ENCODE peak calls at places on chromosomes 7 and 10, in five cellular contexts. One of them, this sample, is unnamed.

GRCh38 chr10:98403812-98404504 is 11.0 kb downstream of the PYROXD2 start:
- DNase-seq in mucosa of descending colon: no peak
- DNase-seq in cardiac muscle cell: no peak
- DNase-seq in astrocyte: peak; percentile 36
- DNase-seq in HFF-Myc: no peak
- DNase-seq in this sample: no peak

GRCh38 chr7:156827587-156828203 is 65.3 kb downstream of the LMBR1 start:
- DNase-seq in mucosa of descending colon: no peak
- DNase-seq in cardiac muscle cell: peak; percentile 32
- DNase-seq in astrocyte: no peak
- DNase-seq in HFF-Myc: no peak
- DNase-seq in this sample: no peak

GRCh38 chr7:101814081-101814995 is 3.1 kb upstream of the CUX1 start:
- DNase-seq in mucosa of descending colon: peak; percentile 69
- DNase-seq in cardiac muscle cell: peak; percentile 86
- DNase-seq in astrocyte: no peak
- DNase-seq in HFF-Myc: no peak
- DNase-seq in this sample: no peak

GRCh38 chr10:87721781-87722180 is 62.1 kb downstream of the PAPSS2 start:
- DNase-seq in mucosa of descending colon: no peak
- DNase-seq in cardiac muscle cell: no peak
- DNase-seq in astrocyte: no peak
- DNase-seq in HFF-Myc: no peak
- DNase-seq in this sample: no peak

GRCh38 chr10:71613303-71613777 is 106.2 kb downstream of the C10orf105 start:
- DNase-seq in mucosa of descending colon: peak; percentile 82
- DNase-seq in cardiac muscle cell: no peak
- DNase-seq in astrocyte: no peak
- DNase-seq in HFF-Myc: no peak
- DNase-seq in this sample: no peak

GRCh38 chr10:5963071-5963470 is 14.3 kb downstream of the IL15RA start:
- DNase-seq in mucosa of descending colon: no peak
- DNase-seq in cardiac muscle cell: no peak
- DNase-seq in astrocyte: no peak
- DNase-seq in HFF-Myc: no peak
- DNase-seq in this sample: no peak

GRCh38 chr10:103590060-103590459 is 96.6 kb downstream of the NEURL1 start:
- DNase-seq in mucosa of descending colon: no peak
- DNase-seq in cardiac muscle cell: no peak
- DNase-seq in astrocyte: no peak
- DNase-seq in HFF-Myc: no peak
- DNase-seq in this sample: no peak

GRCh38 chr7:55271069-55271468 is 94.1 kb upstream of the LANCL2 start:
- DNase-seq in mucosa of descending colon: no peak
- DNase-seq in cardiac muscle cell: no peak
- DNase-seq in astrocyte: no peak
- DNase-seq in HFF-Myc: no peak
- DNase-seq in this sample: no peak

GRCh38 chr10:30862486-30862885 is 169.2 kb downstream of the ZNF438 start:
- DNase-seq in mucosa of descending colon: no peak
- DNase-seq in cardiac muscle cell: no peak
- DNase-seq in astrocyte: peak; percentile 76
- DNase-seq in HFF-Myc: no peak
- DNase-seq in this sample: peak; percentile 86

GRCh38 chr7:112616295-112616694 is 135.5 kb downstream of the LSMEM1 start:
- DNase-seq in mucosa of descending colon: no peak
- DNase-seq in cardiac muscle cell: no peak
- DNase-seq in astrocyte: no peak
- DNase-seq in HFF-Myc: no peak
- DNase-seq in this sample: no peak

GRCh38 chr10:87705339-87705738 is 45.7 kb downstream of the PAPSS2 start:
- DNase-seq in mucosa of descending colon: no peak
- DNase-seq in cardiac muscle cell: no peak
- DNase-seq in astrocyte: peak; percentile 57
- DNase-seq in HFF-Myc: no peak
- DNase-seq in this sample: peak; percentile 24

GRCh38 chr7:3682028-3682712 is 381.1 kb downstream of the SDK1 start:
- DNase-seq in mucosa of descending colon: no peak
- DNase-seq in cardiac muscle cell: no peak
- DNase-seq in astrocyte: no peak
- DNase-seq in HFF-Myc: no peak
- DNase-seq in this sample: no peak

GRCh38 chr10:34723746-34724145 is 91.3 kb downstream of the PARD3 start:
- DNase-seq in mucosa of descending colon: peak; percentile 81
- DNase-seq in cardiac muscle cell: peak; percentile 67
- DNase-seq in astrocyte: peak; percentile 42
- DNase-seq in HFF-Myc: no peak
- DNase-seq in this sample: peak; percentile 48

GRCh38 chr10:22369433-22370072 is 24.3 kb downstream of the SPAG6 start:
- DNase-seq in mucosa of descending colon: no peak
- DNase-seq in cardiac muscle cell: no peak
- DNase-seq in astrocyte: no peak
- DNase-seq in HFF-Myc: no peak
- DNase-seq in this sample: no peak

GRCh38 chr10:132444877-132445351 is 47.9 kb downstream of the PWWP2B start:
- DNase-seq in mucosa of descending colon: no peak
- DNase-seq in cardiac muscle cell: no peak
- DNase-seq in astrocyte: no peak
- DNase-seq in HFF-Myc: no peak
- DNase-seq in this sample: no peak

GRCh38 chr10:48780341-48780740 is 95.7 kb downstream of the WDFY4 start:
- DNase-seq in mucosa of descending colon: no peak
- DNase-seq in cardiac muscle cell: no peak
- DNase-seq in astrocyte: no peak
- DNase-seq in HFF-Myc: no peak
- DNase-seq in this sample: no peak

GRCh38 chr7:37336259-37336658 is 112.4 kb downstream of the ELMO1 start:
- DNase-seq in mucosa of descending colon: peak; percentile 21
- DNase-seq in cardiac muscle cell: no peak
- DNase-seq in astrocyte: no peak
- DNase-seq in HFF-Myc: no peak
- DNase-seq in this sample: no peak

GRCh38 chr10:18699849-18700554 is 40.8 kb downstream of the ARL5B start:
- DNase-seq in mucosa of descending colon: no peak
- DNase-seq in cardiac muscle cell: no peak
- DNase-seq in astrocyte: no peak
- DNase-seq in HFF-Myc: no peak
- DNase-seq in this sample: no peak

GRCh38 chr7:81846398-81846797 is 76.6 kb upstream of the HGF start:
- DNase-seq in mucosa of descending colon: peak; percentile 12
- DNase-seq in cardiac muscle cell: no peak
- DNase-seq in astrocyte: peak; percentile 29
- DNase-seq in HFF-Myc: no peak
- DNase-seq in this sample: no peak

GRCh38 chr10:80207768-80208385 is 2.5 kb upstream of the ANXA11 start:
- DNase-seq in mucosa of descending colon: peak; percentile 36
- DNase-seq in cardiac muscle cell: no peak
- DNase-seq in astrocyte: no peak
- DNase-seq in HFF-Myc: no peak
- DNase-seq in this sample: no peak
- H3K4me3 ChIP-seq in mucosa of descending colon: no peak overlapping the region
- H3K4me3 ChIP-seq in cardiac muscle cell: no peak overlapping the region
- H3K4me3 ChIP-seq in astrocyte: peak overlapping the region; percentile 55
- H3K4me3 ChIP-seq in HFF-Myc: peak overlapping the region; percentile 44
- H3K4me3 ChIP-seq in this sample: peak overlapping the region; percentile 48

GRCh38 chr7:139648941-139649425 is 125.5 kb downstream of the CLEC2L start:
- DNase-seq in mucosa of descending colon: no peak
- DNase-seq in cardiac muscle cell: no peak
- DNase-seq in astrocyte: no peak
- DNase-seq in HFF-Myc: no peak
- DNase-seq in this sample: no peak
- H3K4me3 ChIP-seq in mucosa of descending colon: no peak overlapping the region
- H3K4me3 ChIP-seq in cardiac muscle cell: no peak overlapping the region
- H3K4me3 ChIP-seq in astrocyte: no peak overlapping the region
- H3K4me3 ChIP-seq in HFF-Myc: no peak overlapping the region
- H3K4me3 ChIP-seq in this sample: no peak overlapping the region

GRCh38 chr10:51074238-51075028 is at the start of gene PRKG1:
- DNase-seq in mucosa of descending colon: peak; percentile 74
- DNase-seq in cardiac muscle cell: peak; percentile 82
- DNase-seq in astrocyte: peak; percentile 50
- DNase-seq in HFF-Myc: peak; percentile 61
- DNase-seq in this sample: peak; percentile 50

GRCh38 chr10:51073461-51074237 is 638 bp upstream of the PRKG1 start:
- DNase-seq in mucosa of descending colon: peak; percentile 35
- DNase-seq in cardiac muscle cell: peak; percentile 47
- DNase-seq in astrocyte: peak; percentile 5
- DNase-seq in HFF-Myc: no peak
- DNase-seq in this sample: no peak

GRCh38 chr10:51076442-51076841 is 2.2 kb downstream of the PRKG1 start:
- DNase-seq in mucosa of descending colon: no peak
- DNase-seq in cardiac muscle cell: no peak
- DNase-seq in astrocyte: no peak
- DNase-seq in HFF-Myc: no peak
- DNase-seq in this sample: no peak

GRCh38 chr10:51075802-51076201 is 1.5 kb downstream of the PRKG1 start:
- DNase-seq in mucosa of descending colon: no peak
- DNase-seq in cardiac muscle cell: no peak
- DNase-seq in astrocyte: no peak
- DNase-seq in HFF-Myc: no peak
- DNase-seq in this sample: no peak

DNA sequence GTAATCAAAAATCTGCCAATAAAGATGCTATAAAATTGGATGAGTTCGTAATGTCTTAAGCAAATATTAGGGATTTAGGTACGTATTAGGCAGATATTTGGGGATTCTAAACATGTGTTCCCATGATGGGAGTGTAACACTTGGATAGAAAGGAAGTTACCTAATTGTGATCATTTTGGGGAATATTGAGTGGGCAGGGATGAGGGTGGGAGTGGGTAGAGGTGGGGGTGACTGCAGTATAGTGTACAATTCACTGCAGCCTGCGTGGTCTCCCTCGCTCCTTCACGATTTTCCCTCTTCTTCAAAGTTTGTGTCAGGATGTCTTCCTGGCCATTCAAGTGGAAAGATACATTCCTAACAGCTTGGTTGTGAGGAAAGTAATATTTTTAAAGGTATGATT is 1.3 kb upstream of the PRKG1 start:
- DNase-seq in mucosa of descending colon: no peak
- DNase-seq in cardiac muscle cell: no peak
- DNase-seq in astrocyte: no peak
- DNase-seq in HFF-Myc: no peak
- DNase-seq in this sample: no peak
- H3K4me3 ChIP-seq in mucosa of descending colon: no peak overlapping the region
- H3K4me3 ChIP-seq in cardiac muscle cell: no peak overlapping the region
- H3K4me3 ChIP-seq in astrocyte: peak overlapping the region; percentile 84
- H3K4me3 ChIP-seq in HFF-Myc: peak overlapping the region; percentile 81
- H3K4me3 ChIP-seq in this sample: peak overlapping the region; percentile 76

DNA sequence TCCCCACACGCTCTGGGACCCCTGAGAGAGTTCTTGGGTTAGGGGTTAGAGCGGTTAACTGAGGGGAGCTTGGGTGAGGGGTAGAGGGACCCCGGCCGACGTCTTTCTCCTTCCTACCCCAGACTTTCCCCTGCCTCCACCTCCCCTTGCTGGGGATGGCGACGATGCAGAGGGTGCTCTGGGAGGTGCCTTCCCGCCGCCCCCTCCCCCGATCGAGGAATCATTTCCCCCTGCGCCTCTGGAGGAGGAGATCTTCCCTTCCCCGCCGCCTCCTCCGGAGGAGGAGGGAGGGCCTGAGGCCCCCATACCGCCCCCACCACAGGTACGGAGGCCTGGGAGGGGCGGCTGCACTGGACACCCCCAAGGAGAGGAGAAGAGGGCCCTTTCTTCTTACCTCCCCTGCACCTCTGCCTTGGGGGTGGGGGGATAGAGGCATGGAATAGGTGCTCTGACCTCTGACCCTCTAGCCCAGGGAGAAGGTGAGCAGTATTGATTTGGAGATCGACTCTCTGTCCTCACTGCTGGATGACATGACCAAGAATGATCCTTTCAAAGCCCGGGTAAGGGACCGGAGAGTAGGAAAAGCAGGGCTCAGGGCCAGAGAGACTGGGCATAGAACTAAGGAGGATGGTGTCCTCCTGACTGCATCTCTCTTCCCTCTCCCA is 1.1 kb downstream of the ZYX start:
- DNase-seq in mucosa of descending colon: no peak
- DNase-seq in cardiac muscle cell: no peak
- DNase-seq in astrocyte: no peak
- DNase-seq in HFF-Myc: no peak
- DNase-seq in this sample: no peak
- H3K4me3 ChIP-seq in mucosa of descending colon: peak overlapping the region; percentile 77
- H3K4me3 ChIP-seq in cardiac muscle cell: peak overlapping the region; percentile 94
- H3K4me3 ChIP-seq in astrocyte: peak overlapping the region; percentile 91
- H3K4me3 ChIP-seq in HFF-Myc: peak overlapping the region; percentile 96
- H3K4me3 ChIP-seq in this sample: peak overlapping the region; percentile 92

DNA sequence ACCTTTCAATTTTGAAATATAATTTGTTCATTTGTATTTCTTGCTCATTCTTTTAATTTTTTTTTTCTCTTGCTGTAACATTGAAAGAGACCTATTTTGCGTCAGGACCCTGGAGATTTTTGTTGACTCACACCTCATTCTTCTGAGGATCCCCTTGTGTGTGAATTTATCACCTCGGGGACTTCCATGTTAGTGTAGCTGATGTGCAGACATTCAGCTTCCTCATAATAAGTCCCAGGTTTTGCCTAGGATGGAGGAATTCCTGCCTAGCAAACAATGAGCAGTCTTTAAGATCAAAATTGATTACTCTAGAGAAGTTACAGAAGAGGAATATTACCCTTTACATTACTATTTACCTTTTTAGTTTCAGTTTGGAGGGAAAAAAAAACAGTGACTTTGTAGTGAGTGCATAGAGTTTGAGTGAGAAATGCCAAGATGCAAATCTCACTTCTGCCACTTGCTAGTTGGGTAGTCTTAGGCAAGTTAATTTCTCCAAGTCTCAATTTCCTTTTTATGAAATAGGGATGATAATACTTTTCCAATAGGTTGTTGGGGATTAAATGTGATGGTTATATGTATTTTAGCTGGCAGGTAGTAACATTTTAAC is 14.3 kb downstream of the TES start:
- DNase-seq in mucosa of descending colon: no peak
- DNase-seq in cardiac muscle cell: no peak
- DNase-seq in astrocyte: no peak
- DNase-seq in HFF-Myc: no peak
- DNase-seq in this sample: no peak
- H3K4me3 ChIP-seq in mucosa of descending colon: no peak overlapping the region
- H3K4me3 ChIP-seq in cardiac muscle cell: no peak overlapping the region
- H3K4me3 ChIP-seq in astrocyte: peak overlapping the region; percentile 23
- H3K4me3 ChIP-seq in HFF-Myc: no peak overlapping the region
- H3K4me3 ChIP-seq in this sample: no peak overlapping the region

GRCh38 chr10:101814466-101815041 is 3.7 kb downstream of the OGA start:
- DNase-seq in mucosa of descending colon: no peak
- DNase-seq in cardiac muscle cell: no peak
- DNase-seq in astrocyte: peak; percentile 46
- DNase-seq in HFF-Myc: no peak
- DNase-seq in this sample: no peak
- H3K4me3 ChIP-seq in mucosa of descending colon: no peak overlapping the region
- H3K4me3 ChIP-seq in cardiac muscle cell: peak overlapping the region; percentile 81
- H3K4me3 ChIP-seq in astrocyte: peak overlapping the region; percentile 84
- H3K4me3 ChIP-seq in HFF-Myc: peak overlapping the region; percentile 96
- H3K4me3 ChIP-seq in this sample: no peak overlapping the region

DNA sequence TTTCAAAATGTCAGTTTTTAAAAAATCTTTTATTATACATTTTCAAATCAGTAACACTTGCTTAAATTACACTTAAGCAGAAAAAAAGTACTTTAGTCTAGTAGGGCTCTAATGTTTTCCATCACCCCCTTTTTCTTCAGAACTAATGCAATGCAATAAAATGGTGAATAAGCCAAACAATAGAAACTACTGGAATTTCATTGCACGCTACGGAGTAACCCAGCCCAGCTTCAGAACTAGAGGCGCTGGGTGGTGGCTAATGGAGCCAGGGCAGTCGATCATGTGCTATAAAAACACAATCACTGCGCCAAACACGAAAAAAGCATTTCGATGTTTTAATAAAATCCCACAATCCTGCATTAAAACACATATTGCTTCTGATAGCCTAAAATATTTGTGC is 59.9 kb upstream of the ODAD2 start:
- DNase-seq in mucosa of descending colon: no peak
- DNase-seq in cardiac muscle cell: no peak
- DNase-seq in astrocyte: no peak
- DNase-seq in HFF-Myc: no peak
- DNase-seq in this sample: peak; percentile 60
- H3K4me3 ChIP-seq in mucosa of descending colon: no peak overlapping the region
- H3K4me3 ChIP-seq in cardiac muscle cell: no peak overlapping the region
- H3K4me3 ChIP-seq in astrocyte: no peak overlapping the region
- H3K4me3 ChIP-seq in HFF-Myc: no peak overlapping the region
- H3K4me3 ChIP-seq in this sample: no peak overlapping the region

This sample was measured in AG09309.